ENCODE peak calls at places on chromosomes 3 and 15, in ten cellular contexts. G is endodermal cell, N is choroid plexus epithelial cell, I is hepatocyte, K is heart left ventricle, X is AG04450, M is mesothelial cell of epicardium, Q is mammary epithelial cell, E is esophagus muscularis mucosa, B is endothelial cell. U is an unnamed sample.

GRCh38 chr3:73470851-73471250 is 153.9 kb downstream of the PDZRN3 start:
- DNase-seq in G (no peak), N (no peak), I (no peak), K (no peak), X (no peak), M (no peak), Q (no peak), E (no peak), B (no peak), U (no peak)

GRCh38 chr3:23949784-23950183 is 4.7 kb downstream of the NR1D2 start:
- DNase-seq in G (no peak), N (no peak), I (peak), K (no peak), X (no peak), M (no peak), Q (no peak), E (no peak), B (no peak), U (no peak)

GRCh38 chr15:67761343-67761742 is 64.0 kb upstream of the SKOR1 start:
- DNase-seq in G (no peak), N (no peak), I (no peak), K (no peak), X (no peak), M (no peak), Q (no peak), E (peak), B (no peak), U (no peak)

GRCh38 chr3:118529554-118529953 is 505.1 kb downstream of the IGSF11 start:
- DNase-seq in G (no peak), N (no peak), I (no peak), K (no peak), X (no peak), M (no peak), Q (no peak), E (no peak), B (no peak), U (no peak)

GRCh38 chr3:24730173-24730572 is 235.5 kb upstream of the THRB start:
- DNase-seq in G (no peak), N (peak), I (no peak), K (no peak), X (no peak), M (no peak), Q (peak), E (no peak), B (no peak), U (no peak)

GRCh38 chr15:72227192-72227586 is 3.8 kb downstream of the PKM start:
- DNase-seq in G (no peak), N (peak), I (peak), K (no peak), X (no peak), M (no peak), Q (peak), E (no peak), B (no peak), U (no peak)

GRCh38 chr15:31393441-31394091 is 66.9 kb downstream of the KLF13 start:
- DNase-seq in G (peak), N (peak), I (no peak), K (no peak), X (no peak), M (no peak), Q (no peak), E (peak), B (no peak), U (no peak)

GRCh38 chr15:101031203-101031602 is 112.0 kb downstream of the LRRK1 start:
- DNase-seq in G (peak), N (peak), I (no peak), K (no peak), X (no peak), M (peak), Q (no peak), E (peak), B (peak), U (peak)

GRCh38 chr3:124867511-124867910 is 19.7 kb downstream of the ITGB5 start:
- DNase-seq in G (no peak), N (no peak), I (no peak), K (no peak), X (no peak), M (no peak), Q (no peak), E (no peak), B (no peak), U (no peak)

GRCh38 chr3:174168026-174168425 is 691.1 kb upstream of the NAALADL2 start:
- DNase-seq in G (no peak), N (peak), I (no peak), K (no peak), X (no peak), M (no peak), Q (no peak), E (no peak), B (no peak), U (no peak)

GRCh38 chr3:191356586-191357439 is 26.5 kb upstream of the UTS2B start:
- DNase-seq in G (peak), N (peak), I (peak), K (no peak), X (no peak), M (no peak), Q (peak), E (no peak), B (no peak), U (no peak)

GRCh38 chr3:188839187-188839695 is 332.5 kb upstream of the TPRG1 start:
- DNase-seq in G (no peak), N (no peak), I (peak), K (no peak), X (no peak), M (no peak), Q (no peak), E (no peak), B (no peak), U (no peak)

GRCh38 chr15:69939513-69940440 is 157.9 kb downstream of the TLE3 start:
- DNase-seq in G (peak), N (peak), I (peak), K (no peak), X (no peak), M (no peak), Q (peak), E (peak), B (peak), U (no peak)

GRCh38 chr3:161851941-161852566 is 355.4 kb downstream of the OTOL1 start:
- DNase-seq in G (peak), N (peak), I (peak), K (no peak), X (peak), M (no peak), Q (peak), E (no peak), B (peak), U (peak)

GRCh38 chr3:119295816-119296484 is 1.8 kb downstream of the ARHGAP31 start:
- DNase-seq in G (no peak), N (peak), I (no peak), K (no peak), X (no peak), M (no peak), Q (peak), E (no peak), B (no peak), U (no peak)

GRCh38 chr3:146598486-146598885 is 6.7 kb downstream of the PLSCR5 start:
- DNase-seq in G (no peak), N (no peak), I (no peak), K (no peak), X (no peak), M (no peak), Q (peak), E (no peak), B (no peak), U (no peak)

GRCh38 chr3:196168808-196169391 is 42.3 kb downstream of the ZDHHC19 start:
- DNase-seq in G (no peak), N (peak), I (no peak), K (no peak), X (no peak), M (no peak), Q (no peak), E (no peak), B (no peak), U (no peak)

GRCh38 chr3:128339491-128340012 is 127.1 kb downstream of the DNAJB8 start:
- DNase-seq in G (no peak), N (no peak), I (no peak), K (no peak), X (no peak), M (no peak), Q (no peak), E (no peak), B (no peak), U (no peak)

GRCh38 chr3:148178508-148178907 is 519.2 kb upstream of the AGTR1 start:
- DNase-seq in G (no peak), N (peak), I (no peak), K (no peak), X (no peak), M (no peak), Q (no peak), E (no peak), B (no peak), U (no peak)

GRCh38 chr3:174126990-174127758 is 729.6 kb downstream of the NLGN1 start:
- DNase-seq in G (no peak), N (no peak), I (no peak), K (no peak), X (no peak), M (no peak), Q (no peak), E (no peak), B (no peak), U (no peak)

GRCh38 chr3:196048922-196049566 is 32.8 kb downstream of the TFRC start:
- DNase-seq in G (no peak), N (no peak), I (no peak), K (no peak), X (no peak), M (no peak), Q (no peak), E (no peak), B (no peak), U (no peak)

GRCh38 chr3:149603126-149604074 is 54.4 kb downstream of the WWTR1 start:
- DNase-seq in G (no peak), N (peak), I (no peak), K (no peak), X (no peak), M (no peak), Q (no peak), E (no peak), B (no peak), U (no peak)

GRCh38 chr3:50352762-50353161 is 2.1 kb downstream of the CYB561D2 start:
- DNase-seq in G (no peak), N (peak), I (no peak), K (no peak), X (no peak), M (no peak), Q (peak), E (no peak), B (no peak), U (no peak)

GRCh38 chr3:71268462-71268999 is 315.0 kb downstream of the FOXP1 start:
- DNase-seq in G (no peak), N (no peak), I (no peak), K (no peak), X (no peak), M (no peak), Q (no peak), E (no peak), B (no peak), U (no peak)

GRCh38 chr3:174101244-174101643 is 703.7 kb downstream of the NLGN1 start:
- DNase-seq in G (no peak), N (no peak), I (no peak), K (no peak), X (no peak), M (no peak), Q (peak), E (no peak), B (no peak), U (no peak)

GRCh38 chr15:90787881-90788280 is 70.7 kb downstream of the BLM start:
- DNase-seq in G (no peak), N (no peak), I (no peak), K (no peak), X (no peak), M (no peak), Q (no peak), E (no peak), B (no peak), U (no peak)

GRCh38 chr15:96408591-96409183 is 78.2 kb downstream of the NR2F2 start:
- DNase-seq in G (no peak), N (no peak), I (no peak), K (no peak), X (no peak), M (no peak), Q (no peak), E (peak), B (no peak), U (no peak)

GRCh38 chr3:50777680-50778079 is 103.0 kb downstream of the DOCK3 start:
- DNase-seq in G (no peak), N (no peak), I (no peak), K (no peak), X (no peak), M (no peak), Q (no peak), E (no peak), B (no peak), U (no peak)

GRCh38 chr15:61159901-61160300 is 69.2 kb downstream of the RORA start:
- DNase-seq in G (no peak), N (no peak), I (no peak), K (no peak), X (no peak), M (no peak), Q (no peak), E (peak), B (no peak), U (no peak)

GRCh38 chr3:123153821-123154323 is 47.9 kb upstream of the SEC22A start:
- DNase-seq in G (peak), N (no peak), I (no peak), K (peak), X (no peak), M (no peak), Q (no peak), E (no peak), B (no peak), U (no peak)

GRCh38 chr3:123152656-123153055 is 49.1 kb upstream of the SEC22A start:
- DNase-seq in G (no peak), N (no peak), I (no peak), K (no peak), X (no peak), M (no peak), Q (no peak), E (no peak), B (no peak), U (no peak)

GRCh38 chr3:123154346-123154985 is 47.3 kb upstream of the SEC22A start:
- DNase-seq in G (peak), N (no peak), I (no peak), K (no peak), X (no peak), M (no peak), Q (no peak), E (peak), B (no peak), U (no peak)

GRCh38 chr3:123151251-123151705 is 50.5 kb upstream of the SEC22A start:
- DNase-seq in G (peak), N (no peak), I (no peak), K (no peak), X (no peak), M (no peak), Q (no peak), E (no peak), B (no peak), U (no peak)

GRCh38 chr3:123153124-123153523 is 48.6 kb upstream of the SEC22A start:
- DNase-seq in G (no peak), N (no peak), I (no peak), K (no peak), X (no peak), M (no peak), Q (no peak), E (no peak), B (no peak), U (no peak)
- TF ChIP-seq CTCF in G (no peak), N (no peak), I (no peak), K (no peak), X (no peak), M (no peak), Q (no peak), E (no peak), B (no peak), U (no peak)

GRCh38 chr3:153287017-153287416 is 125.0 kb downstream of the RAP2B start:
- DNase-seq in G (no peak), N (no peak), I (no peak), K (no peak), X (no peak), M (no peak), Q (peak), E (no peak), B (no peak), U (no peak)

GRCh38 chr3:153291052-153291689 is 129.1 kb downstream of the RAP2B start:
- DNase-seq in G (peak), N (peak), I (peak), K (no peak), X (no peak), M (no peak), Q (peak), E (no peak), B (no peak), U (no peak)

GRCh38 chr3:153293222-153293621 is 131.2 kb downstream of the RAP2B start:
- DNase-seq in G (no peak), N (peak), I (no peak), K (no peak), X (no peak), M (no peak), Q (peak), E (no peak), B (no peak), U (no peak)

GRCh38 chr3:153289334-153289808 is 127.3 kb downstream of the RAP2B start:
- DNase-seq in G (no peak), N (peak), I (no peak), K (no peak), X (no peak), M (no peak), Q (peak), E (no peak), B (no peak), U (no peak)

DNA sequence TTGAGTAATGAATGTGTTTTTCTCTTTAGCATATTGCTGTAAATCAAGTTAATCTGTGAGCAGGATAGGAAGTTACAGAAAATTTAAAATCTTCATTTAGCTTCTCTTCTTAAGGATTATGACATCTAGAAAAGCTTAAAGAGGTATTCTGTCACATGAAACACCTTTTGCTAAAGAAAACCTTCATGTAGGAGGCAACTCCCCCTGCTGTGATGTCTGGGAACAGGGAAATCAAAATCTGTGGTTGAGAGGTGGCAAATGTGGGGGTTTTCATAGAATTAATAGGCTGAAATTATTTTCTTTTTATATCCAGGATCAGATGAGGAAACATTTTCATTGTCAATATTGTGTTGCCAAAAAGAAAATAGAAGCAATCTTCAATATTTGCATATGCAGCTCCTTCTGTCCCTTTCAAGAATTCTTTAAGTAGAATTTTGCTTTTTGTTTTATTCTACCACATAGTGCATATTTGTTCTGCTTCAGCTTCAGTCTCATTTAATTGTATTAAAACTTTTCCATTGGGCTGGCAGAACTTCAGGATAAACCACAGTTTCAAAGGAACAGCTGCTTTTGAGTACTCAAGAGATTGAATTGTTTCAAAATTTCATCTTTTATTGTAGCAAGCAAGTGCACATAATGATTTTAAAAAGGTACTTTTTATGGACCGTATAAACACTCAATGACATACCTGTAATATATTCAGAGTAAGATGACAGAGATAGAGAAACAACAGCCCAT is 128.4 kb downstream of the RAP2B start:
- DNase-seq in G (no peak), N (peak), I (no peak), K (no peak), X (no peak), M (no peak), Q (peak), E (no peak), B (no peak), U (no peak)
- TF ChIP-seq CTCF in G (peak), N (peak), I (peak), K (no peak), X (peak), M (no peak), Q (peak), E (peak), B (no peak), U (no peak)

DNA sequence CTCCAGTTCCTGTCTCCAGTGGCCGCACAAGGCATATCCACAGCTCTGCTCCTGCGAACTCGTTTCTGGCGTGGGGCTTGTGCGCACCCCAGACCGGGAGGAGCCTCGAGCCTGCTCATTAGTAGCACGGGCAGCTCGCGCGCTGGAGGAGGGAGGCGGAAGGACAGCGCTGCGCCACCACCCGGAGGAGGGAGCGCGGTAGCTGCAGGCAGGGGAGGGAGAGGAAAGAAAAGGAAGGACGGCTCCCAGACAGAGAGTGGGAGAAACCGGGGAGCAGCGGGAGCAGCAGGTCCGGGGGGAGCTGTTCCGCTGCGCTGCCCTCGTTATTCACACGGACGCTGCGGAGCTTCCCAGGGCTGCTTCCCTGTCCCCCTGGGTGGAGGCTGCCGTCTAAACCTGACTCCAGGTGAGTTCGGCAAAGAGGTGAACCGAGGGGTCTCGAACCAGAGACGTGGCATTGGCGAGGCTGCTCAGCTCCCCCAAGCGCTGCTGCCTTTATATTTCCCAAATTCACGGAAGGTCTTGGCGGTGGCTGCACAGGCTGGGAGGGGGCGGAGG is 121.3 kb upstream of the ZNF717 start:
- DNase-seq in G (peak), N (peak), I (peak), K (no peak), X (peak), M (peak), Q (peak), E (no peak), B (peak), U (peak)
- TF ChIP-seq CTCF in G (peak), N (peak), I (peak), K (no peak), X (peak), M (no peak), Q (peak), E (no peak), B (no peak), U (peak)

GRCh38 chr3:126103121-126104027 is 19.4 kb upstream of the SLC41A3 start:
- DNase-seq in G (peak), N (no peak), I (peak), K (no peak), X (no peak), M (no peak), Q (no peak), E (peak), B (no peak), U (no peak)
- TF ChIP-seq CTCF in G (peak), N (no peak), I (no peak), K (no peak), X (peak), M (no peak), Q (no peak), E (no peak), B (no peak), U (no peak)

GRCh38 chr3:160213181-160213580 is 12.0 kb upstream of the C3orf80 start:
- DNase-seq in G (no peak), N (no peak), I (no peak), K (no peak), X (no peak), M (no peak), Q (no peak), E (no peak), B (no peak), U (no peak)

GRCh38 chr3:160205606-160206005 is 19.6 kb upstream of the C3orf80 start:
- DNase-seq in G (no peak), N (no peak), I (no peak), K (no peak), X (no peak), M (no peak), Q (no peak), E (peak), B (no peak), U (no peak)

DNA sequence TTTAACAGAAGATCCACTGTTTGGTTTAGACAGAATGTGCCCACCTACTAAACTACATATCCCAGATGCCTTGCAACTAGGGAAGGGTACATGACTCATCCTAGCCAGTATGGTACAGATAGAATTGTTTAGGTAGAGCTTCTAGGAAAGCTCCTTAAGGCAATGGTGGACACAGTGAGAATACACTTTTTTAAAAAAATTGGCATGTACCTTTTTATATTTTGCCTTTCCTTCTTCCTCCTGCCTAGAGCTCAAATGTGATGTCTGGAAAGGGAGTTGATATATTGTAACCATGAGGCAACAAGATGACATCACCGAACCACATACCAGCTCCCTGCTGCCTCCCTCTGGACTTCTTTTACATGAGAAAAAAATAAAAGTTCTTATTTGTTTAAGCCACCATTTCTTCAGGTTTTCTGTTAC is 14.4 kb upstream of the C3orf80 start:
- DNase-seq in G (no peak), N (peak), I (peak), K (no peak), X (peak), M (no peak), Q (peak), E (no peak), B (no peak), U (no peak)
- TF ChIP-seq CTCF in G (peak), N (peak), I (peak), K (no peak), X (peak), M (no peak), Q (peak), E (no peak), B (no peak), U (no peak)

U was measured in glutamatergic neuron.